ENCODE peak calls at places on chromosomes 12 and 14, in seven cellular contexts. X is HCT116, Z is endothelial cell of umbilical vein, G is HepG2, F is K562, L is H1, R is GM12878. O is an unnamed sample.

GRCh38 chr14:105418269-105419054 is 1.2 kb upstream of the MTA1 start:
- DNase-seq in X (no peak), Z (no peak), G (no peak), F (no peak), L (no peak), R (no peak), O (no peak)

GRCh38 chr12:34294671-34295365 is 272.5 kb downstream of the ALG10 start:
- DNase-seq in X (no peak), Z (no peak), G (no peak), F (no peak), L (no peak), R (no peak), O (no peak)

GRCh38 chr12:92051441-92051840 is 94.2 kb downstream of the BTG1 start:
- DNase-seq in X (no peak), Z (no peak), G (no peak), F (no peak), L (no peak), R (no peak), O (no peak)

GRCh38 chr12:46177020-46177419 is 91.8 kb downstream of the SLC38A1 start:
- DNase-seq in X (no peak), Z (no peak), G (no peak), F (no peak), L (no peak), R (peak), O (no peak)

GRCh38 chr14:72651715-72652114 is 242.2 kb downstream of the DPF3 start:
- DNase-seq in X (no peak), Z (no peak), G (no peak), F (no peak), L (peak), R (no peak), O (no peak)

GRCh38 chr14:94562019-94562418 is 777 bp downstream of the SERPINA4 start:
- DNase-seq in X (no peak), Z (no peak), G (no peak), F (no peak), L (no peak), R (no peak), O (no peak)

GRCh38 chr14:52950898-52951729 is at the start of gene FERMT2:
- DNase-seq in X (peak), Z (peak), G (peak), F (peak), L (peak), R (no peak), O (no peak)

GRCh38 chr14:94047581-94047980 is 21.4 kb downstream of the OTUB2 start:
- DNase-seq in X (no peak), Z (no peak), G (no peak), F (no peak), L (no peak), R (no peak), O (no peak)

GRCh38 chr14:26595922-26596721 is 1.7 kb downstream of the NOVA1 start:
- DNase-seq in X (no peak), Z (peak), G (no peak), F (no peak), L (peak), R (no peak), O (no peak)

GRCh38 chr12:108784270-108784669 is 53.0 kb upstream of the CORO1C start:
- DNase-seq in X (no peak), Z (no peak), G (no peak), F (no peak), L (no peak), R (no peak), O (no peak)

GRCh38 chr14:69711065-69711464 is 55.9 kb upstream of the SRSF5 start:
- DNase-seq in X (no peak), Z (no peak), G (no peak), F (no peak), L (no peak), R (no peak), O (no peak)

GRCh38 chr14:76720382-76720813 is 40.9 kb upstream of the VASH1 start:
- DNase-seq in X (no peak), Z (peak), G (peak), F (peak), L (no peak), R (peak), O (no peak)

GRCh38 chr12:43764528-43764927 is 5.8 kb downstream of the IRAK4 start:
- DNase-seq in X (no peak), Z (no peak), G (no peak), F (no peak), L (no peak), R (no peak), O (no peak)

GRCh38 chr12:25716842-25717241 is 163.8 kb upstream of the LMNTD1 start:
- DNase-seq in X (no peak), Z (no peak), G (no peak), F (no peak), L (no peak), R (no peak), O (no peak)

GRCh38 chr12:132018193-132018916 is 68.6 kb downstream of the EP400 start:
- DNase-seq in X (no peak), Z (no peak), G (no peak), F (peak), L (no peak), R (no peak), O (no peak)

GRCh38 chr14:75339059-75339458 is 60.4 kb downstream of the FOS start:
- DNase-seq in X (no peak), Z (no peak), G (no peak), F (no peak), L (no peak), R (no peak), O (no peak)

GRCh38 chr12:6547987-6548386 is 7.9 kb downstream of the IFFO1 start:
- DNase-seq in X (no peak), Z (peak), G (no peak), F (no peak), L (no peak), R (no peak), O (no peak)

GRCh38 chr12:12610711-12611110 is 965 bp upstream of the CREBL2 start:
- DNase-seq in X (no peak), Z (no peak), G (no peak), F (no peak), L (no peak), R (no peak), O (no peak)

GRCh38 chr12:25121110-25121509 is 73.8 kb downstream of the DNAI7 start:
- DNase-seq in X (no peak), Z (no peak), G (no peak), F (no peak), L (no peak), R (no peak), O (no peak)

GRCh38 chr14:74551431-74551830 is 57.9 kb downstream of the ISCA2 start:
- DNase-seq in X (no peak), Z (no peak), G (no peak), F (no peak), L (no peak), R (no peak), O (no peak)

GRCh38 chr14:42671636-42672035 is 1065.0 kb downstream of the LRFN5 start:
- DNase-seq in X (no peak), Z (no peak), G (no peak), F (no peak), L (no peak), R (no peak), O (no peak)

GRCh38 chr12:6335451-6336078 is 6.3 kb downstream of the TNFRSF1A start:
- DNase-seq in X (no peak), Z (peak), G (peak), F (peak), L (peak), R (peak), O (no peak)

GRCh38 chr12:52713960-52714886 is 10.9 kb upstream of the KRT77 start:
- DNase-seq in X (no peak), Z (no peak), G (no peak), F (no peak), L (peak), R (no peak), O (no peak)

GRCh38 chr12:52715416-52715815 is 12.1 kb upstream of the KRT77 start:
- DNase-seq in X (peak), Z (no peak), G (peak), F (peak), L (peak), R (no peak), O (no peak)

GRCh38 chr12:52716061-52716460 is 12.7 kb upstream of the KRT77 start:
- DNase-seq in X (no peak), Z (no peak), G (no peak), F (no peak), L (no peak), R (no peak), O (no peak)

GRCh38 chr12:52710744-52711143 is 7.4 kb upstream of the KRT77 start:
- DNase-seq in X (no peak), Z (no peak), G (no peak), F (no peak), L (no peak), R (no peak), O (no peak)

GRCh38 chr12:52714887-52715281 is 11.6 kb upstream of the KRT77 start:
- DNase-seq in X (no peak), Z (no peak), G (no peak), F (no peak), L (no peak), R (no peak), O (no peak)
- TF ChIP-seq EZH2 in X (no peak), Z (no peak), G (no peak), F (no peak), L (no peak), R (no peak), O (no peak)

GRCh38 chr12:22473212-22473611 is 71.1 kb downstream of the C2CD5 start:
- DNase-seq in X (no peak), Z (no peak), G (no peak), F (no peak), L (no peak), R (no peak), O (no peak)

GRCh38 chr12:22477894-22478287 is 66.5 kb downstream of the C2CD5 start:
- DNase-seq in X (no peak), Z (peak), G (no peak), F (no peak), L (no peak), R (no peak), O (no peak)

GRCh38 chr12:22480016-22480415 is 64.3 kb downstream of the C2CD5 start:
- DNase-seq in X (no peak), Z (no peak), G (no peak), F (peak), L (no peak), R (no peak), O (no peak)

GRCh38 chr12:22474970-22475720 is 69.2 kb downstream of the C2CD5 start:
- DNase-seq in X (no peak), Z (no peak), G (no peak), F (no peak), L (no peak), R (no peak), O (no peak)

DNA sequence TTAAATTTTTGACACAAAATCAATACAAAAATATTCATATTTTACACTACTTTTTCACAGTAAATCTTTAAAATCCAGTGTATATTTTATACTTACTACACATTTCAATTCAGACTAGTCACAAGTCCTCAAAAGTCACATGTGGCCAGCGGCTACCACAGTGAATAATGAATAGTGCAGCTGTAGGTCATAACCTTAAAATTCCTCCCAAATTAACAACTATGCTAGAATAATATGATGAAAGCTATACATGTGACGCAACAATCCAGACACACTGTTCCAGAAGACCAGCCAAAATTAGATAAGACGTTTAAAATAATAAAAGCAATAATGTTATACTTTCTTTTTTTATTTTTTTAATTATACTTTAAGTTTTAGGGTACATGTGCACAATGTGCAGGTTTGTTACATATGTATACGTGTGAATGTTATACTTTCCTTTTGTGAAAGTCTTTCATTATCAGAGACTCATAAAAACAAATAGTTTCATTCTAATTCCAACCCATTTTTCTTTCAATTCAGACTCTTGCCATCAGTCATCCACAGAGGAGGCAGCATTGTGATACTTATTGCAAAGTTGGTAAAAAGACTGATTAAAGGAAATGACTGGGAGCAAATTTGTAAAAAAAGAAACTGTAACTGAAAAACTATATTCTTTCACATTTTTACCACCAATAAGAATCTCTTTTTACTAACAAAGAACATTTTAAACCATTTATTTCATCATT is 67.0 kb downstream of the C2CD5 start:
- DNase-seq in X (no peak), Z (peak), G (no peak), F (no peak), L (no peak), R (no peak), O (no peak)
- TF ChIP-seq POLR2AphosphoS5 in X (no peak), Z (no peak), G (no peak), F (no peak), L (no peak), R (no peak), O (no peak)

GRCh38 chr14:101963052-101963451 is 1.3 kb upstream of the DYNC1H1 start:
- DNase-seq in X (no peak), Z (no peak), G (no peak), F (no peak), L (no peak), R (no peak), O (peak)
- H3K9ac ChIP-seq in X (peak), Z (no peak), G (peak), F (no peak), L (no peak), R (no peak), O (peak)

GRCh38 chr12:40224439-40225291 is at the start of gene LRRK2:
- DNase-seq in X (no peak), Z (peak), G (no peak), F (peak), L (peak), R (no peak), O (no peak)
- TF ChIP-seq EZH2 in X (no peak), Z (no peak), G (no peak), F (no peak), L (peak), R (no peak), O (no peak)

GRCh38 chr12:53220857-53221202 is 11.2 kb downstream of the RARG start:
- DNase-seq in X (peak), Z (peak), G (peak), F (peak), L (peak), R (peak), O (no peak)
- TF ChIP-seq POLR2AphosphoS5 in X (no peak), Z (no peak), G (no peak), F (no peak), L (no peak), R (no peak), O (peak)

GRCh38 chr14:22935156-22935555 is 6.0 kb upstream of the PRMT5 start:
- DNase-seq in X (no peak), Z (no peak), G (no peak), F (no peak), L (no peak), R (no peak), O (no peak)
- H3K9ac ChIP-seq in X (no peak), Z (no peak), G (no peak), F (no peak), L (no peak), R (no peak), O (no peak)

GRCh38 chr14:36649872-36650650 is 11.6 kb upstream of the PAX9 start:
- DNase-seq in X (no peak), Z (no peak), G (no peak), F (no peak), L (no peak), R (no peak), O (no peak)

GRCh38 chr14:36647827-36648753 is 13.6 kb upstream of the PAX9 start:
- DNase-seq in X (no peak), Z (peak), G (peak), F (peak), L (peak), R (no peak), O (no peak)

GRCh38 chr14:36652542-36653201 is 9.0 kb upstream of the PAX9 start:
- DNase-seq in X (no peak), Z (no peak), G (no peak), F (no peak), L (no peak), R (no peak), O (no peak)

GRCh38 chr14:36647417-36647826 is 14.2 kb upstream of the PAX9 start:
- DNase-seq in X (no peak), Z (no peak), G (no peak), F (no peak), L (no peak), R (no peak), O (no peak)

GRCh38 chr14:36646664-36647416 is 14.8 kb upstream of the PAX9 start:
- DNase-seq in X (no peak), Z (no peak), G (no peak), F (no peak), L (peak), R (no peak), O (no peak)
- TF ChIP-seq EZH2 in X (no peak), Z (peak), G (no peak), F (no peak), L (peak), R (no peak), O (no peak)

O was measured in SK-N-MC.